ENCODE peak calls at places on chromosomes 13 and 19, in ten cellular contexts. One of them, this sample, is unnamed.

GRCh38 chr19:51407631-51408131 is 9.8 kb downstream of the SIGLEC10 start:
- DNase-seq in activated CD4-positive, CD25-positive, alpha-beta regulatory T cell: no peak
- DNase-seq in A673: no peak
- DNase-seq in activated naive CD4-positive, alpha-beta T cell treated with Interleukin-2 at 50 U/mL for 16 hours: peak
- DNase-seq in activated T-cell treated with anti-CD3 and anti-CD28 coated beads, Interleukin-2, amount 50 U/mL, for 72 hours: peak
- DNase-seq in HTR-8/SVneo: peak
- DNase-seq in Ammon's horn: peak
- DNase-seq in GM12891: no peak
- DNase-seq in fibroblast of the conjunctiva: no peak
- DNase-seq in AG10803: peak
- DNase-seq in this sample: no peak

GRCh38 chr19:51640371-51640770 is 6.3 kb downstream of the SIGLEC14 start:
- DNase-seq in activated CD4-positive, CD25-positive, alpha-beta regulatory T cell: no peak
- DNase-seq in A673: no peak
- DNase-seq in activated naive CD4-positive, alpha-beta T cell treated with Interleukin-2 at 50 U/mL for 16 hours: no peak
- DNase-seq in activated T-cell treated with anti-CD3 and anti-CD28 coated beads, Interleukin-2, amount 50 U/mL, for 72 hours: no peak
- DNase-seq in HTR-8/SVneo: no peak
- DNase-seq in Ammon's horn: no peak
- DNase-seq in GM12891: no peak
- DNase-seq in fibroblast of the conjunctiva: no peak
- DNase-seq in AG10803: no peak
- DNase-seq in this sample: no peak

GRCh38 chr13:99434258-99434788 is 66.9 kb upstream of the TM9SF2 start:
- DNase-seq in activated CD4-positive, CD25-positive, alpha-beta regulatory T cell: peak
- DNase-seq in A673: no peak
- DNase-seq in activated naive CD4-positive, alpha-beta T cell treated with Interleukin-2 at 50 U/mL for 16 hours: peak
- DNase-seq in activated T-cell treated with anti-CD3 and anti-CD28 coated beads, Interleukin-2, amount 50 U/mL, for 72 hours: peak
- DNase-seq in HTR-8/SVneo: no peak
- DNase-seq in Ammon's horn: no peak
- DNase-seq in GM12891: no peak
- DNase-seq in fibroblast of the conjunctiva: no peak
- DNase-seq in AG10803: no peak
- DNase-seq in this sample: no peak

GRCh38 chr13:33108620-33109019 is 92.4 kb downstream of the KL start:
- DNase-seq in activated CD4-positive, CD25-positive, alpha-beta regulatory T cell: no peak
- DNase-seq in A673: no peak
- DNase-seq in activated naive CD4-positive, alpha-beta T cell treated with Interleukin-2 at 50 U/mL for 16 hours: no peak
- DNase-seq in activated T-cell treated with anti-CD3 and anti-CD28 coated beads, Interleukin-2, amount 50 U/mL, for 72 hours: no peak
- DNase-seq in HTR-8/SVneo: no peak
- DNase-seq in Ammon's horn: no peak
- DNase-seq in GM12891: no peak
- DNase-seq in fibroblast of the conjunctiva: peak
- DNase-seq in AG10803: peak
- DNase-seq in this sample: no peak

GRCh38 chr19:38389101-38389925 is 816 bp downstream of the SPRED3 start:
- DNase-seq in activated CD4-positive, CD25-positive, alpha-beta regulatory T cell: no peak
- DNase-seq in A673: peak
- DNase-seq in activated naive CD4-positive, alpha-beta T cell treated with Interleukin-2 at 50 U/mL for 16 hours: no peak
- DNase-seq in activated T-cell treated with anti-CD3 and anti-CD28 coated beads, Interleukin-2, amount 50 U/mL, for 72 hours: no peak
- DNase-seq in HTR-8/SVneo: peak
- DNase-seq in Ammon's horn: no peak
- DNase-seq in GM12891: no peak
- DNase-seq in fibroblast of the conjunctiva: peak
- DNase-seq in AG10803: peak
- DNase-seq in this sample: no peak

GRCh38 chr13:50994651-50995050 is 85.1 kb downstream of the RNASEH2B start:
- DNase-seq in activated CD4-positive, CD25-positive, alpha-beta regulatory T cell: no peak
- DNase-seq in A673: no peak
- DNase-seq in activated naive CD4-positive, alpha-beta T cell treated with Interleukin-2 at 50 U/mL for 16 hours: no peak
- DNase-seq in activated T-cell treated with anti-CD3 and anti-CD28 coated beads, Interleukin-2, amount 50 U/mL, for 72 hours: no peak
- DNase-seq in HTR-8/SVneo: no peak
- DNase-seq in Ammon's horn: no peak
- DNase-seq in GM12891: no peak
- DNase-seq in fibroblast of the conjunctiva: no peak
- DNase-seq in AG10803: no peak
- DNase-seq in this sample: no peak

GRCh38 chr13:99975626-99976025 is 4.1 kb upstream of the ZIC5 start:
- DNase-seq in activated CD4-positive, CD25-positive, alpha-beta regulatory T cell: no peak
- DNase-seq in A673: no peak
- DNase-seq in activated naive CD4-positive, alpha-beta T cell treated with Interleukin-2 at 50 U/mL for 16 hours: no peak
- DNase-seq in activated T-cell treated with anti-CD3 and anti-CD28 coated beads, Interleukin-2, amount 50 U/mL, for 72 hours: no peak
- DNase-seq in HTR-8/SVneo: no peak
- DNase-seq in Ammon's horn: no peak
- DNase-seq in GM12891: no peak
- DNase-seq in fibroblast of the conjunctiva: no peak
- DNase-seq in AG10803: no peak
- DNase-seq in this sample: no peak

GRCh38 chr13:111456452-111457230 is 136.2 kb downstream of the TEX29 start:
- DNase-seq in activated CD4-positive, CD25-positive, alpha-beta regulatory T cell: no peak
- DNase-seq in A673: no peak
- DNase-seq in activated naive CD4-positive, alpha-beta T cell treated with Interleukin-2 at 50 U/mL for 16 hours: no peak
- DNase-seq in activated T-cell treated with anti-CD3 and anti-CD28 coated beads, Interleukin-2, amount 50 U/mL, for 72 hours: no peak
- DNase-seq in HTR-8/SVneo: no peak
- DNase-seq in Ammon's horn: no peak
- DNase-seq in GM12891: no peak
- DNase-seq in fibroblast of the conjunctiva: no peak
- DNase-seq in AG10803: no peak
- DNase-seq in this sample: no peak

GRCh38 chr13:64362564-64362963 is 2867.6 kb downstream of the PCDH9 start:
- DNase-seq in activated CD4-positive, CD25-positive, alpha-beta regulatory T cell: no peak
- DNase-seq in A673: no peak
- DNase-seq in activated naive CD4-positive, alpha-beta T cell treated with Interleukin-2 at 50 U/mL for 16 hours: no peak
- DNase-seq in activated T-cell treated with anti-CD3 and anti-CD28 coated beads, Interleukin-2, amount 50 U/mL, for 72 hours: no peak
- DNase-seq in HTR-8/SVneo: no peak
- DNase-seq in Ammon's horn: no peak
- DNase-seq in GM12891: no peak
- DNase-seq in fibroblast of the conjunctiva: no peak
- DNase-seq in AG10803: no peak
- DNase-seq in this sample: no peak

GRCh38 chr13:95326695-95327094 is 25.4 kb upstream of the ABCC4 start:
- DNase-seq in activated CD4-positive, CD25-positive, alpha-beta regulatory T cell: no peak
- DNase-seq in A673: no peak
- DNase-seq in activated naive CD4-positive, alpha-beta T cell treated with Interleukin-2 at 50 U/mL for 16 hours: no peak
- DNase-seq in activated T-cell treated with anti-CD3 and anti-CD28 coated beads, Interleukin-2, amount 50 U/mL, for 72 hours: no peak
- DNase-seq in HTR-8/SVneo: no peak
- DNase-seq in Ammon's horn: no peak
- DNase-seq in GM12891: no peak
- DNase-seq in fibroblast of the conjunctiva: no peak
- DNase-seq in AG10803: no peak
- DNase-seq in this sample: no peak

This sample was measured in lower leg skin.